ENCODE peak calls at places on chromosomes 2 and 18, in eight cellular contexts. D is endothelial cell of umbilical vein, U is mesendoderm, N is mammary epithelial cell, X is neural progenitor cell, S is kidney, L is fibroblast of lung, K is H9. I is an unnamed sample.

GRCh38 chr2:12452211-12452610 is 264.5 kb upstream of the TRIB2 start:
- DNase-seq in D (no peak), U (no peak), N (no peak), X (no peak), S (no peak), L (peak), K (no peak), I (peak)

GRCh38 chr18:26479686-26480079 is 68.7 kb downstream of the KCTD1 start:
- DNase-seq in D (no peak), U (no peak), N (no peak), X (no peak), S (no peak), L (peak), K (no peak), I (no peak)

GRCh38 chr2:75292826-75293225 is 93.5 kb upstream of the TACR1 start:
- DNase-seq in D (peak), U (no peak), N (peak), X (no peak), S (no peak), L (peak), K (no peak), I (no peak)

GRCh38 chr2:232438051-232438450 is 17.9 kb upstream of the ALPI start:
- DNase-seq in D (no peak), U (no peak), N (no peak), X (no peak), S (peak), L (no peak), K (no peak), I (no peak)

GRCh38 chr18:36058674-36059073 is 8.7 kb downstream of the RPRD1A start:
- DNase-seq in D (no peak), U (no peak), N (no peak), X (no peak), S (no peak), L (no peak), K (no peak), I (no peak)

GRCh38 chr2:215758691-215759090 is 254.7 kb downstream of the MREG start:
- DNase-seq in D (peak), U (no peak), N (no peak), X (no peak), S (no peak), L (peak), K (no peak), I (no peak)

GRCh38 chr18:8988262-8988871 is 114.1 kb upstream of the NDUFV2 start:
- DNase-seq in D (peak), U (peak), N (peak), X (peak), S (no peak), L (peak), K (peak), I (peak)

GRCh38 chr2:128236491-128237035 is 82.1 kb downstream of the HS6ST1 start:
- DNase-seq in D (no peak), U (no peak), N (peak), X (no peak), S (no peak), L (peak), K (no peak), I (peak)

GRCh38 chr2:129400825-129401224 is 578.6 kb upstream of the RAB6C start:
- DNase-seq in D (no peak), U (peak), N (no peak), X (no peak), S (no peak), L (no peak), K (no peak), I (no peak)

GRCh38 chr2:74690571-74690970 is 36.5 kb downstream of the SEMA4F start:
- DNase-seq in D (peak), U (peak), N (peak), X (peak), S (no peak), L (peak), K (no peak), I (peak)

GRCh38 chr2:207239222-207239674 is 73.5 kb upstream of the KLF7 start:
- DNase-seq in D (peak), U (peak), N (peak), X (no peak), S (peak), L (peak), K (no peak), I (peak)

GRCh38 chr2:240357641-240358012 is 77.8 kb upstream of the GPC1 start:
- DNase-seq in D (no peak), U (no peak), N (no peak), X (no peak), S (no peak), L (no peak), K (no peak), I (no peak)

GRCh38 chr2:171167352-171167997 is 6.8 kb upstream of the TLK1 start:
- DNase-seq in D (no peak), U (no peak), N (no peak), X (no peak), S (no peak), L (no peak), K (no peak), I (peak)

GRCh38 chr18:35451032-35451431 is 46.7 kb downstream of the INO80C start:
- DNase-seq in D (no peak), U (no peak), N (no peak), X (no peak), S (no peak), L (no peak), K (no peak), I (no peak)

GRCh38 chr2:235626658-235627057 is 132.8 kb downstream of the AGAP1 start:
- DNase-seq in D (no peak), U (no peak), N (no peak), X (no peak), S (no peak), L (no peak), K (no peak), I (no peak)

GRCh38 chr2:100109986-100110980 is 32.1 kb downstream of the AFF3 start:
- DNase-seq in D (no peak), U (no peak), N (no peak), X (no peak), S (no peak), L (no peak), K (no peak), I (no peak)

GRCh38 chr18:55585050-55585449 is 2.9 kb downstream of the TCF4 start:
- DNase-seq in D (peak), U (no peak), N (no peak), X (no peak), S (no peak), L (peak), K (no peak), I (no peak)
- H3K9ac ChIP-seq in D (peak), U (peak), N (no peak), X (peak), S (no peak), L (no peak), K (no peak), I (peak)

GRCh38 chr2:239297142-239298125 is 103.4 kb downstream of the HDAC4 start:
- DNase-seq in D (no peak), U (no peak), N (no peak), X (no peak), S (peak), L (no peak), K (no peak), I (no peak)

GRCh38 chr2:239300242-239300641 is 100.6 kb downstream of the HDAC4 start:
- DNase-seq in D (no peak), U (no peak), N (no peak), X (no peak), S (no peak), L (no peak), K (no peak), I (no peak)

GRCh38 chr2:239296020-239296932 is 104.5 kb downstream of the HDAC4 start:
- DNase-seq in D (no peak), U (no peak), N (no peak), X (no peak), S (peak), L (no peak), K (no peak), I (no peak)

GRCh38 chr2:239299218-239299939 is 101.4 kb downstream of the HDAC4 start:
- DNase-seq in D (no peak), U (no peak), N (no peak), X (no peak), S (peak), L (no peak), K (no peak), I (no peak)

DNA sequence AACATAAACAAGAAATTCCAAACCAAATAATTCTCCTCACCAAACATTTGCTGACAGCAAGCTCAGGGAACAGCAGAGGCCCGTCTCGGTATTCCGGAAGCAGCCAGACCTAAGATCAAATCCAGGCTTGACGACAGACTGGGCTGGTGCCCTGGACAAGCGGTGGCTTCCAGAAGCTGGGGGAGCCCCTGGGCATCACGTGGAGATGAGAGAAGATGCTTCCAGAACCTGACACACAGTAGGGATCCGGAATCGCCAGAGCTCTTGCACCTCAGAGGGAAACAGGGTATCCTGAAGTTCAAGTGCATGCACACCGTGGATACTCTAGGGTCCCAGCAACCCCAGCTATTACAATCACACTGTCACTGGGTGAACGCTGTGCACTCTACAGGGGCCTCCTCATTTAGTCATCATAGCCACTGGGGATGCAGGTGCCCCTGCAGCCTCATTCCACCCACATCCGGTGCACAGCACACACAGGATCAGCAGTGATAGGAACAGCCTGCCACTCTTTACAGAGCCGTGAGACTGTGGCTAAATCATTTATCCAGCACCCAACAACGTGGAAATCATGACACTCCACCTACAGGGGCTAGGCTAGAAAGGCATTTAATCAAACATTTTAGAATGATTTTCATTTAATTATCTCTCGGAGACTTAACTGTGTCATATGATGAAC is 102.6 kb downstream of the HDAC4 start:
- DNase-seq in D (no peak), U (no peak), N (no peak), X (no peak), S (peak), L (no peak), K (no peak), I (no peak)
- H3K9ac ChIP-seq in D (no peak), U (no peak), N (no peak), X (no peak), S (no peak), L (no peak), K (no peak), I (peak)

GRCh38 chr2:223978451-223978850 is 21.2 kb downstream of the MRPL44 start:
- DNase-seq in D (no peak), U (no peak), N (no peak), X (no peak), S (no peak), L (no peak), K (no peak), I (no peak)
- H3K9ac ChIP-seq in D (no peak), U (no peak), N (no peak), X (no peak), S (no peak), L (no peak), K (no peak), I (no peak)

DNA sequence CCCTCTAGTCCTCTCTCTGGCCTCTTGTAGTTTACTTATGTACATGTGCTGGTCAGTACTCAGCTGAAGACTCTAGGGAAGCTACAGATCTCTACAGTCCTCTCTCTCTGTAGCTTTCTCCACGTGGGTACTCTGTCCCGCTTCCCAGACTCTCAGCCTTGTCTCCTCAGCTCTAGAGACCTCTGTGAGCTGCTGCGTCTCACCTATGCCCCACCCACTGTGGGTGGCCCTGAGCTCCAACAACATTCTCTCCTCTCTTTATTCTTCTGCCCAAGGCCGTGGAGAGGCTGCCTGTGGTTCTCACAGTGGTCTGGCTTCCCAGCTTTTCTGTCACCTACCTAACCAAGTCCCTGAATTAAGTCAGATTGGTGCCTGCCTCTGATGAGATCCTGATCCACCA is 33.4 kb downstream of the MFSD6 start:
- DNase-seq in D (no peak), U (peak), N (no peak), X (no peak), S (no peak), L (no peak), K (no peak), I (no peak)
- H3K9ac ChIP-seq in D (no peak), U (no peak), N (no peak), X (no peak), S (no peak), L (no peak), K (no peak), I (no peak)

GRCh38 chr2:42133771-42134195 is 35.4 kb upstream of the EML4 start:
- DNase-seq in D (no peak), U (peak), N (no peak), X (peak), S (no peak), L (peak), K (no peak), I (peak)

GRCh38 chr2:42132066-42132965 is 36.8 kb upstream of the EML4 start:
- DNase-seq in D (no peak), U (no peak), N (peak), X (no peak), S (no peak), L (peak), K (no peak), I (peak)

GRCh38 chr2:42135381-42136312 is 33.5 kb upstream of the EML4 start:
- DNase-seq in D (no peak), U (no peak), N (no peak), X (no peak), S (no peak), L (no peak), K (no peak), I (no peak)

GRCh38 chr2:42129947-42130346 is 39.2 kb upstream of the EML4 start:
- DNase-seq in D (no peak), U (no peak), N (no peak), X (no peak), S (no peak), L (no peak), K (no peak), I (no peak)

DNA sequence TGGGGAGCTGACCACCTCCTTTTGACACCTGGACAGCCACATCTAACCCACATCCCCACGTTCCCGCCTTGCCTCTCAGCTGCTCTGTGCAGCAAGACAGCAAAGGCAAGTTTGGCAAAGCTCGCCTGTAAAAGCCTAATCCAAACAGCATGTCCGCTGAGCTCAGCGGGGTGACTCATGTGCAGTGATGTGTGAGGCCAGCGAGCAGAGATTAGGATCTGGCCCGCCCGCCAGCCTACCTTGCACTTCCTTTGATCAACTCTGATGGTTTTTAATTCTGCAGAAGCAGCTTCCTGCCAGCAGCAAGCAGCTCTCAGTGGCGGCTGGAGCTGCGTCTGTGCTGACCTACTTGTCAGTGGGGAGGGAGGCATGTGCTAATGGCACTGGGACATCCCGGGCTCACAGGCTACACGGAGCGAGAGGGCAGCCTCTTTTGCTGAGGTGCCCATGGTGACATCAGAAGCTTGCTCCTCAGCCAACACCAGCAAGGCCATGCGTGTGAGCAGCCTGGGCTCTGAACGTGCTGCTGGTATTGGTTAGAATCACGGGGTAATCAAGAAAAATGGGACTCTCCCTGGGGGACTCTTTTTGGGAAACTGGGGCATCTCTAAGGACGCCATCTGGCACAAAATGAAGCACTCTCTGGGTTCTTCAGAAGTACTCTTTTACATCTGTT is 36.0 kb upstream of the EML4 start:
- DNase-seq in D (peak), U (peak), N (peak), X (peak), S (peak), L (peak), K (peak), I (peak)
- H3K9ac ChIP-seq in D (no peak), U (peak), N (no peak), X (no peak), S (no peak), L (peak), K (no peak), I (peak)

GRCh38 chr2:96816836-96817702 is 1.0 kb downstream of the CNNM3 start:
- DNase-seq in D (peak), U (no peak), N (peak), X (peak), S (peak), L (peak), K (no peak), I (peak)

GRCh38 chr2:96821113-96821512 is 5.0 kb downstream of the CNNM3 start:
- DNase-seq in D (no peak), U (no peak), N (no peak), X (no peak), S (peak), L (no peak), K (no peak), I (no peak)

GRCh38 chr2:96817882-96818281 is 1.8 kb downstream of the CNNM3 start:
- DNase-seq in D (no peak), U (no peak), N (no peak), X (no peak), S (peak), L (no peak), K (no peak), I (no peak)

GRCh38 chr2:96819876-96820511 is 3.9 kb downstream of the CNNM3 start:
- DNase-seq in D (no peak), U (no peak), N (no peak), X (no peak), S (peak), L (no peak), K (no peak), I (no peak)

DNA sequence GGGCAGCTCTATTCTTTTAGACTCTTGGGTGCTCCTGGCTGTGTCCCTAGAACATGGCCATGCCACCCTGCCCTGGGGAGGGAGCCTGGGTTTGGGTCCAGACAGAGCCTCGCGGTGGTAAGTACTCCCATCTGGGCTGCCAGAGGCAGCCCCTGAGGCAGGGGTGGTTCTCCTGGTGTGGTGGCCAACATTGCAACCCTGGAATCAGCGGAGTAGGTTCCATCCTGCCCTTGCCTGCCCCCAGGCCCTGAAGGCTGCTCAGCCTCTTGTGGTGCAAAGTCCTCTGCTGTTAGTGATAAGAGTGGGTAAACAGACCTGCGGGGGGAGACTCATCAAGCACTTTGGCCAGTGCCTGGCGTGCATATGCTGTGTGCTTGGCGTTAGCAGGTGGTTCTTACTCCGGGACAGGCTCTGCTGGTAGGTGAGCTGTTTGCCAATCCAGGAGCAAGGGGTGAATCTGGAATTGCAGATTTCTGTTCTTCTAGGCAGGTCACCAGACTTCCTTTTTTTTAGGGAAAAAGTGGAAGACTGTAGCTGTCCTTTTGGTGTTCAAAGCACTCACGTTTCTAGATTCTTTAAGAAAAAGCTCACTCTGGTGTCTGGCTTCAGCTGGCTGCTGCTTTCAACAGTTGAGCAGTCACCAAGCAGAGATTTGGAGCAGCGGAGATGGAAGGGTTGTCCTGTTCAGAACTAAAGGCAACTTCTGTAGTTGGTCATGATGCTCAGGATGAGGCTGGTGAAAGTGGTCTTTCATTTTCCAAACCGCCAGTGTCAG is 3.2 kb downstream of the CNNM3 start:
- DNase-seq in D (no peak), U (peak), N (no peak), X (no peak), S (peak), L (no peak), K (peak), I (no peak)
- H3K9ac ChIP-seq in D (no peak), U (no peak), N (no peak), X (no peak), S (no peak), L (no peak), K (no peak), I (no peak)

GRCh38 chr2:231033147-231034132 is 3.9 kb upstream of the C2orf72 start:
- DNase-seq in D (no peak), U (no peak), N (no peak), X (no peak), S (no peak), L (no peak), K (no peak), I (no peak)
- H3K9ac ChIP-seq in D (no peak), U (no peak), N (no peak), X (no peak), S (no peak), L (no peak), K (no peak), I (no peak)

DNA sequence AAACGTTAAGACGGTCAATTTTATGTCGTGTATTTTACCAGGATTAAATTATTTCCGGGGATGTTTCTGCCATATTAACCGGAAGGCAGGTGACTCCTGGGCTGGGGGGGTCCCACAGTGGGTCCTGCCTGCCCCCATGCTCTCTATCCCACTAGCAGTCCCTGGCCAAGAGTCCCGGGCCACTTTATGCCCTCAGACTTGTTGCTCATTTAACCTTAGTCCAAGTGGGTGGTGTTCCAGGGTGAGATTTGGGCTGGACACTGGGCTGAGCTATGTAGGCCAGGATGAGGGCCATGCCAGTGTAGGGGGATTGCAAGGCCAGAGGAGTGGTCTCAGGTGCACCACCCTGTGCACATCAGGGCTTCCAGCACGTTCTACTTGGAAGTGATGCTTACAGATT is 24.1 kb downstream of the TWIST2 start:
- DNase-seq in D (no peak), U (no peak), N (no peak), X (no peak), S (no peak), L (no peak), K (no peak), I (no peak)
- H3K9ac ChIP-seq in D (no peak), U (no peak), N (no peak), X (no peak), S (no peak), L (no peak), K (no peak), I (peak)